ENCODE peak calls at places on chromosomes 11 and 22, in nine cellular contexts. W is cardiac fibroblast, B is brain microvascular endothelial cell, D is lower lobe of right lung, A is left ventricle myocardium inferior, Q is heart left ventricle, H is choroid plexus epithelial cell, J is tibial artery, X is heart right ventricle. Z is an unnamed sample.

GRCh38 chr11:123384116-123384515 is 46.0 kb upstream of the GRAMD1B start:
- DNase-seq in X (no peak), B (no peak), H (no peak), A (no peak), D (no peak), J (no peak), Q (no peak), W (no peak), Z (no peak)

GRCh38 chr11:79155237-79155636 is 285.6 kb downstream of the TENM4 start:
- DNase-seq in H (no peak), D (no peak), W (no peak), A (no peak), X (no peak), J (no peak), Q (no peak), B (no peak), Z (no peak)

GRCh38 chr11:11451501-11452005 is 98.5 kb upstream of the CSNK2A3 start:
- DNase-seq in X (no peak), D (no peak), B (no peak), W (no peak), H (no peak), J (no peak), A (no peak), Q (no peak), Z (no peak)

GRCh38 chr11:76602431-76602861 is 68.1 kb downstream of the LRRC32 start:
- DNase-seq in J (peak; percentile 70), Q (peak; percentile 83), D (no peak), H (no peak), B (no peak), A (peak; percentile 72), X (peak; percentile 63), W (peak; percentile 85), Z (no peak)

GRCh38 chr11:98568011-98568410 is 452.7 kb upstream of the CNTN5 start:
- DNase-seq in X (no peak), B (peak; percentile 9), J (no peak), W (peak; percentile 39), Q (no peak), H (peak; percentile 50), A (no peak), D (no peak), Z (peak; percentile 9)

GRCh38 chr22:30038219-30038618 is 42.0 kb upstream of the HORMAD2 start:
- DNase-seq in D (no peak), H (peak; percentile 94), A (no peak), Q (no peak), J (no peak), B (peak; percentile 70), X (peak; percentile 25), W (peak; percentile 90), Z (no peak)

GRCh38 chr11:69587454-69588081 is 53.4 kb upstream of the CCND1 start:
- DNase-seq in W (peak; percentile 9), J (no peak), Q (no peak), H (peak; percentile 28), A (no peak), D (no peak), X (no peak), B (peak; percentile 69), Z (no peak)

GRCh38 chr11:93689166-93689734 is 27.8 kb downstream of the CEP295 start:
- DNase-seq in W (no peak), A (no peak), D (no peak), X (no peak), H (no peak), Q (no peak), J (no peak), B (no peak), Z (no peak)

GRCh38 chr22:18034076-18034475 is 9.7 kb upstream of the MICAL3 start:
- DNase-seq in J (no peak), A (no peak), Q (no peak), H (no peak), D (no peak), W (no peak), X (no peak), B (no peak), Z (no peak)

GRCh38 chr22:18033204-18033998 is 9.0 kb upstream of the MICAL3 start:
- DNase-seq in A (no peak), W (peak; percentile 63), B (no peak), X (no peak), Q (no peak), J (peak; percentile 79), H (peak; percentile 49), D (no peak), Z (no peak)

GRCh38 chr22:18031670-18032454 is 7.5 kb upstream of the MICAL3 start:
- DNase-seq in X (no peak), H (peak; percentile 92), W (peak; percentile 84), D (no peak), J (peak; percentile 78), B (peak; percentile 85), Q (no peak), A (peak; percentile 26), Z (peak; percentile 78)

GRCh38 chr22:18029686-18030267 is 5.4 kb upstream of the MICAL3 start:
- DNase-seq in A (no peak), B (no peak), J (peak; percentile 21), X (no peak), D (no peak), H (no peak), W (no peak), Q (no peak), Z (no peak)

GRCh38 chr22:18032455-18033101 is 8.2 kb upstream of the MICAL3 start:
- DNase-seq in H (no peak), Q (no peak), A (no peak), D (no peak), B (peak; percentile 14), X (no peak), J (no peak), W (peak; percentile 43), Z (no peak)
- TF ChIP-seq CTCF in H (no peak), Q (no peak), A (no peak), D (no peak), B (no peak), X (no peak), J (no peak), W (no peak), Z (no peak)

GRCh38 chr11:46279393-46280099 is 2.1 kb downstream of the CREB3L1 start:
- DNase-seq in H (peak; percentile 81), D (no peak), B (peak; percentile 55), J (no peak), X (peak; percentile 84), W (peak; percentile 84), A (peak; percentile 76), Q (peak; percentile 81), Z (no peak)

GRCh38 chr11:46278387-46279173 is 1.1 kb downstream of the CREB3L1 start:
- DNase-seq in X (peak; percentile 49), D (peak; percentile 69), J (no peak), B (peak; percentile 55), Q (peak; percentile 73), H (peak; percentile 65), W (peak; percentile 66), A (peak; percentile 58), Z (no peak)

GRCh38 chr11:46277313-46277622 is 194 bp upstream of the CREB3L1 start:
- DNase-seq in Q (no peak), X (peak; percentile 61), D (no peak), A (no peak), J (no peak), W (peak; percentile 69), H (peak; percentile 70), B (peak; percentile 66), Z (no peak)

GRCh38 chr11:46275964-46276641 is 1.4 kb upstream of the CREB3L1 start:
- DNase-seq in X (no peak), J (no peak), H (no peak), Q (no peak), D (peak; percentile 73), B (no peak), W (no peak), A (no peak), Z (no peak)

DNA sequence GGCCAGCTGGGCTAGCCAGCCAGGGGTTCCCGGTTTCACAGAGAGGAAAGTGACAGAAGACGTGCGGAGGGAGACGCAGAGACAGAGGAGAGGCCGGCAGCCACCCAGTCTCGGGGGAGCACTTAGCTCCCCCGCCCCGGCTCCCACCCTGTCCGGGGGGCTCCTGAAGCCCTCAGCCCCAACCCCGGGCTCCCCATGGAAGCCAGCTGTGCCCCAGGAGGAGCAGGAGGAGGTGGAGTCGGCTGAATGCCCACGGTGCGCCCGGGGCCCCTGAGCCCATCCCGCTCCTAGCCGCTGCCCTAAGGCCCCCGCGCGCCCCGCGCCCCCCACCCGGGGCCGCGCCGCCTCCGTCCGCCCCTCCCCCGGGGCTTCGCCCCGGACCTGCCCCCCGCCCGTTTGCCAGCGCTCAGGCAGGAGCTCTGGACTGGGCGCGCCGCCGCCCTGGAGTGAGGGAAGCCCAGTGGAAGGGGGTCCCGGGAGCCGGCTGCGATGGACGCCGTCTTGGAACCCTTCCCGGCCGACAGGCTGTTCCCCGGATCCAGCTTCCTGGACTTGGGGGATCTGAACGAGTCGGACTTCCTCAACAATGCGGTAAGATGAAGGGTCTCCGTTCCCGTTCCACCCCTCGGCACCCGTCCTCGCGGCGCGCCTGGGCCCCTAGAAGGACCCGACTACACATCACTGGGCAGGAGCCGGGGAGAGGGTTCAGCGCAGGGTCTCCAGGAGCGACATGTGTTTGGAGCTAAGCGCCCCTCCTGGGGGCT is at the start of gene CREB3L1:
- DNase-seq in J (no peak), X (peak; percentile 30), B (no peak), W (no peak), H (no peak), D (peak; percentile 70), Q (peak; percentile 71), A (peak; percentile 60), Z (no peak)
- H3K4me3 ChIP-seq in J (peak within 1 kb of the TSS; percentile 46), X (peak within 1 kb of the TSS; percentile 78), B (peak within 1 kb of the TSS; percentile 92), W (peak within 1 kb of the TSS; percentile 92), H (peak within 1 kb of the TSS; percentile 92), D (peak within 1 kb of the TSS; percentile 63), Q (peak within 1 kb of the TSS; percentile 70), A (peak within 1 kb of the TSS; percentile 89), Z (peak within 1 kb of the TSS; percentile 96)

GRCh38 chr22:23243006-23243573 is 62.8 kb downstream of the BCR start:
- DNase-seq in Q (no peak), D (no peak), B (no peak), H (no peak), J (no peak), X (no peak), A (no peak), W (no peak), Z (no peak)

GRCh38 chr22:23244690-23245044 is 64.4 kb downstream of the BCR start:
- DNase-seq in W (no peak), D (no peak), B (no peak), A (no peak), J (no peak), H (no peak), Q (no peak), X (no peak), Z (no peak)

GRCh38 chr22:23245045-23245798 is 64.9 kb downstream of the BCR start:
- DNase-seq in X (no peak), A (no peak), J (no peak), W (no peak), Q (no peak), D (no peak), B (peak; percentile 31), H (peak; percentile 50), Z (peak; percentile 8)

GRCh38 chr22:23242473-23243001 is 62.2 kb downstream of the BCR start:
- DNase-seq in A (no peak), D (no peak), W (peak; percentile 27), Q (no peak), J (no peak), X (no peak), B (peak; percentile 55), H (peak; percentile 66), Z (no peak)

DNA sequence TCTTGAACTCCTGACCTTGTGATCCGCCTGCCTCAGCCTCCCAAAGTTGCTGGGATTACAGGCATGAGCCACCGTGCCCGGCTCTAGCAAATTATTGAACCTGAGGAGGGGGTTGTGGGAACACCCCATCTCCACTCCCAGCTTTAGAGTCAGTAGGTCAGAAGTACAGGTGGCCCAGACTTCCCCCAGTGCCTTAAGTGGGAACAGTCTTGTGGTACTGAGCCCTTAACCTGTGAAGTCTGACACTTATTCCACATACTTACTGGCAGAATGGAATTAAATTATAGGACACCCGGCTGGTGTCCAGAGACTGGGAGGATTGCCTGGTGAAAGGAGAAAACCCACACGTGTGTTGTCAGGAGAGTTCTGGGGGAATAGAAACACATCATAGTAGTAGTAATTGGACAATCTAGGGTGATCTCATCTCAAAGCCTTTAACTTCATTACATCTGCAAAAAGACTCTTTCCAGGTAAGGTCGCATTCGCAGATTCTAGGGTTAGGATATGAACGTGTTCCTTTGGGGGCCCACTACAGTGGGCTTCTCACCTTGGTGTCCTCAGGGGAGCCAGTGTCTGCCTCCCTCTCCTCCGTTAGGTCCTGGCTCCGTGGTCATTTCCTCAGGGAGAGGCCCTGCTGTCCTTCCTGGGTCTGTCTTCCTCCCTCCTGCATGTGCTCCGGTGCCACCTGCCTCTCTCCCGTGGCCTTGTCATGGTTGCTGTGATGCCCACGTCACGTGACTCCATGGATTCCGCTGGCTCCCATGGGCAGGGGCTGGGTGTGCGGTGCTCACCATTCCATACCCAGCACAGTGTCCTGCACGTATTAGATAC is 63.8 kb downstream of the BCR start:
- DNase-seq in D (no peak), J (no peak), B (no peak), H (no peak), Q (no peak), A (no peak), X (no peak), W (no peak), Z (no peak)
- TF ChIP-seq CTCF in D (no peak), J (no peak), B (no peak), H (no peak), Q (no peak), A (no peak), X (no peak), W (no peak), Z (no peak)

GRCh38 chr11:31813242-31813960 is 2.3 kb upstream of the PAX6 start:
- DNase-seq in Q (no peak), H (no peak), A (no peak), X (no peak), D (no peak), B (no peak), W (no peak), J (no peak), Z (no peak)

GRCh38 chr11:31812392-31813241 is 1.5 kb upstream of the PAX6 start:
- DNase-seq in Q (no peak), A (no peak), W (no peak), J (no peak), D (no peak), H (no peak), B (no peak), X (no peak), Z (no peak)

GRCh38 chr11:31816467-31817053 is 5.4 kb upstream of the PAX6 start:
- DNase-seq in B (no peak), H (no peak), Q (no peak), W (no peak), D (no peak), A (no peak), J (no peak), X (no peak), Z (no peak)

GRCh38 chr11:31815743-31816466 is 4.8 kb upstream of the PAX6 start:
- DNase-seq in D (no peak), X (no peak), J (no peak), W (no peak), Q (no peak), A (no peak), B (no peak), H (no peak), Z (no peak)

DNA sequence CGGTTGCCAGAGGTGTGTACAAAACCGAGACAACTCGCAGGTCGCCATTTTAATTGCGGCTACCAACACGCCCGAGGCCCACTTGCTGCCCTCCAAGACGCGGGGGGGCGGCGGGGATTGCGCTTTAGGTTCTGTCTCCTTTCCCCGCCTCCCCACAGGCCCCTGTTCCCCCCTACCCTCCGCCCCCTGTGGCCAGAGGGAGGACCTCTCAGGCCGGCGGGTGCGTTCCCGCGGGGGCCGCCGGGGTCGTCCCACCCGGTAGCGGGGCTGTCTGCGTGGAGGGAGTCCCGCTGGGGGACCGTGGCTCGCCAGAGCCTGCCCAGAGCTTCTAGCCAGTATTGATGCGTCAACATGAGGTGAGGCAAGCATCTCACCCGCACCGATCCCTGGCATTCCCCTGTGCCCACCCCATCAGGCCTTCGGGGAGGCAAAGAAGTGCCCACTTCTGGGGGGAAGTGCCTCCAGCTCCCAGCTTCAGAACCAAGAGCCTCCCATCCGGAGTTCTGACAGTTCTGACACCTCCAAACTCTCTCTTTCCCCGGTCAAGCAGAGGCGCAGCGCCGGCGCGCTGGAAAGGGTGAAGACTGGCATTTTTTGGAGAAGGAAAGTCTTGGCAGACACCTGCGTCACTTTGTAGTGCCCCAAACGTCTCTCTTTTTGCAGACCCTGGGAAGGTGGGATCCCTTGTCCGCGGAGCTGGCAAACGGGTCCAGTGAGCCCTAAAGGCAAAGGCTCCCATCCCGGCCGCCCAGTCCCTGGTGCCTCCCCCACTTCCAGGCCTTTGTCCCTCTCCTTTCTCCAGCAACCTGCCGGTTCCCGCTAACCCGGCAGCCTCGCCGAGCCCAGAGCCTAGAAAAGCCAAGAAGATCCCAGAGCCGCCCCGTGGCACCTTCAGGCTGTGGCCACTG is 3.1 kb upstream of the PAX6 start:
- DNase-seq in B (no peak), A (no peak), J (no peak), H (no peak), W (no peak), X (no peak), Q (no peak), D (no peak), Z (no peak)
- H3K4me3 ChIP-seq in B (no peak overlapping the region), A (peak overlapping the region; percentile 68), J (peak overlapping the region; percentile 54), H (no peak overlapping the region), W (no peak overlapping the region), X (peak overlapping the region; percentile 49), Q (peak overlapping the region; percentile 52), D (peak overlapping the region; percentile 58), Z (peak overlapping the region; percentile 89)

Z was measured in astrocyte of the cerebellum.